ENCODE peak calls at places on chromosome 1, in four cellular contexts. W is HepG2, I is A549, U is K562. G is an unnamed sample.

GRCh38 chr1:39115271-39116110 is 89.0 kb upstream of the MACF1 start:
- DNase-seq in W (no peak), I (no peak), U (peak), G (no peak)

GRCh38 chr1:25257176-25257575 is 9.9 kb upstream of the RSRP1 start:
- DNase-seq in W (no peak), I (no peak), U (no peak), G (no peak)

GRCh38 chr1:156931553-156931952 is 11.1 kb downstream of the LRRC71 start:
- DNase-seq in W (no peak), I (no peak), U (no peak), G (no peak)

GRCh38 chr1:202012544-202013478 is 2.4 kb downstream of the ELF3 start:
- DNase-seq in W (no peak), I (no peak), U (no peak), G (no peak)

GRCh38 chr1:4974981-4975685 is 320.7 kb downstream of the AJAP1 start:
- DNase-seq in W (no peak), I (no peak), U (no peak), G (no peak)

GRCh38 chr1:194233069-194233468 is 1046.7 kb upstream of the B3GALT2 start:
- DNase-seq in W (no peak), I (peak), U (no peak), G (no peak)

GRCh38 chr1:20357796-20358195 is 67.1 kb downstream of the VWA5B1 start:
- DNase-seq in W (no peak), I (no peak), U (no peak), G (no peak)

GRCh38 chr1:158002022-158002629 is 8.7 kb downstream of the KIRREL1 start:
- DNase-seq in W (no peak), I (no peak), U (no peak), G (no peak)

GRCh38 chr1:226603030-226603960 is 54.7 kb downstream of the STUM start:
- DNase-seq in W (no peak), I (no peak), U (no peak), G (no peak)

DNA sequence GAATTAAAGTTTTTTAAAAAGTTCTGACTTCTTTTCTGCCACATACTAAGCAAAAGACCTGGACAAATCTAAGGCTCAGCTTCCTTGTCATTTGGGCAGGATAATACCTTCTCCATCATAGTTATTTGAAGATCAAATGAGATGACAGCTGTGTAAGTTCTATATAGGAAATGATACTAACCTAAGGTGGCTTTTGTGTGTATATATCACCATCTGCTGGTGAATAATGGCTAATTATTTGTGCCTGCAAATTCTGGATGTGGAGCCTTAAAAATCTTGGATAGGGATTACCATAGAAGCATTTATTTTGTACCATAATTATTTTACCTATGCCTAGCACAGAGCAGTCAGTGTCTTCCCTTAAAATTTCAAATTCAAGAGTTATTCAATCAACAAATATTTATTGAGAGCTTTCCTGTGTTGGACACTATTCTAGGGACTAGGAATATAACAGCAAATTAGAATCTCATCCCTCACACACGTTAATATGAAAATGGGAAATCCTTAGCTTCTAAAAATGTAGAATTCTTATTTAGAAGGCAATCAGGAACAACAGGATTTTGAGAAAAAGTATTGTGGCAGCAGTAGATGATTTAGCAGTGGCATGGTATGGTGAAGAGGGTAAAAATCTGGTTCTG is 89.8 kb downstream of the TMEM200B start:
- DNase-seq in W (peak), I (peak), U (peak), G (no peak)
- TF ChIP-seq RNF2 in W (no peak), I (no peak), U (no peak), G (no peak)

GRCh38 chr1:162564762-162565218 is 3.3 kb downstream of the UAP1 start:
- DNase-seq in W (no peak), I (no peak), U (peak), G (no peak)

GRCh38 chr1:162560303-162561036 is 1.1 kb upstream of the UAP1 start:
- DNase-seq in W (peak), I (no peak), U (no peak), G (no peak)

GRCh38 chr1:162562452-162562828 is 918 bp downstream of the UAP1 start:
- DNase-seq in W (peak), I (no peak), U (no peak), G (no peak)

GRCh38 chr1:162561037-162561615 is 396 bp upstream of the UAP1 start:
- DNase-seq in W (peak), I (peak), U (peak), G (peak)

DNA sequence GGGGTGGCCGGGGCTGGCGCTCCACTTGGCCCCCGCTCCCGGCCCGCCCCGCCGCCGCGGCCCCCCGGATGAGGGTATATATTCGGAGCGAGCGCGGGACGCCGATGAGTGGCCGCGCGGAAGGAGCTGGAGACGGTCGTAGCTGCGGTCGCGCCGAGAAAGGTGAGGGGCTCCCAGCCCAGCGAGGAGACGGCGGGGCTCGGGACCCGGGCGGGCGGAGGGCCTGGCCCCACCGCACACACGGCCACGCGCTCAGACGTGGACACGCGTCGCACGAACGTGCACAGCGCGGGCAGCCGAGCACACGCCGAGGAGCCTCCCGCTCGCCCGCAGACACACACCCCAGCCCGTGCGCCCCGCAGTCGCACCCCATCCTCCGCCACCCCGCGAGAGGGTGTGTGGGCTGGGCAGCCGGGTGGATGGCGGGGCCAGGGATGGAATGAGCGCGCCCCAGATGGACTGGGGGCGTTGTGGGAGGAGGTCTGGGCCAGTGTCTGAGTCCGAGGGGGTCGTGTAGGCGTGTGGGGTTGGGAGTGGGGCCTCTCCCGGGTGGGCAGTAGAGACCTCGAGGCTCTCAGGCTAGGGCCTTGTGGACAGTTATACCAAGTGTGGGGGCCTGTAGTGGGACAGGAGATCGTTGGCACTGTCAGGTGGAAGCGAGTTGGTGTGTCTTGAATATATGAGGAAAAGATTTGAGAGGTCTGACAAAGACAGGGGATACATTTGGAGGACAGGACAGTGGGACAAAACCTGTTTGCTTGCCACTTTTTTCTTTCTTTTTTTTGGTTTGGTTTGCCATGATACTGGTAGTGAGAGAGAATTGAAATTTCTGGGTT is at the start of gene UAP1:
- DNase-seq in W (no peak), I (peak), U (no peak), G (no peak)
- TF ChIP-seq RNF2 in W (no peak), I (no peak), U (peak), G (no peak)

GRCh38 chr1:112905420-112906154 is 50.4 kb downstream of the SLC16A1 start:
- DNase-seq in W (no peak), I (no peak), U (no peak), G (no peak)

GRCh38 chr1:112902221-112902620 is 53.8 kb downstream of the SLC16A1 start:
- DNase-seq in W (no peak), I (no peak), U (no peak), G (no peak)

GRCh38 chr1:112904831-112905227 is 51.2 kb downstream of the SLC16A1 start:
- DNase-seq in W (no peak), I (no peak), U (peak), G (peak)

GRCh38 chr1:112906155-112906698 is 49.8 kb downstream of the SLC16A1 start:
- DNase-seq in W (no peak), I (no peak), U (no peak), G (peak)

DNA sequence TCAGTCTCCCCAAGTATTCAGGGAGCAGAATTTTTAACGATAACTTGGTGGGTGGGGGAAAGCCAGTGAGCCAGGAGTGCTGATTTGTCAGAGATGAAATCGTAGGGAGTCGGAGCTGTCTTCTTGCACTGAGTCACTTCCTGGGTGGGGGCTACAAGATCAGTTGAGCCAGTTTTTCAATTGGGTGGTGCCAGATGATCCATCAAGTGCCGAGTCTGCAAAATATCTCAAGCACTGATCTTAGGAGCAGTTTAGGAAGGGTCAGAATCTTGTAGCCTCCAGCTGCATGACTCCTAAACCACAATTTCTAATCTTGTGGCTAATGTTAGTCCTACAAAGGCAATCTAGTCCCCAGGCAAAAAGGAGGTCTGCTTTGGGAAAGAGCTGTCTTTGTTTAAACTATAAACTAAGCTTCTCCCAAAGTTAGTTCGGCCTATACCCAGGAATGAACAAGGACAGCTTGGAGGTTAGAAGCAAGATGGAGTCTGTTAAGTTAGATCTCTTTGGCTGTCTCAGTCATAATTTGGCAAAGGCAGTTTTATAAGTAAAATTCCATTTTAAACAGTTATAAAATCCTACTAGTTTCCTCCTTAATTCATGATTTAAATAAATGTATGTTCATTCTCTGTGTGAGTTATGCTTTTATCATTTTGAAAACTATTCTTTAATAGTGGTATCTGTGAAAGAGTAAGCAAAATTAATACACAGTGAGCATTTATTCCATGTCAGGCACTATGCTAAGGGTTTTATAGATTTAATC is 51.7 kb downstream of the SLC16A1 start:
- DNase-seq in W (no peak), I (no peak), U (peak), G (no peak)
- TF ChIP-seq RNF2 in W (no peak), I (no peak), U (no peak), G (no peak)

DNA sequence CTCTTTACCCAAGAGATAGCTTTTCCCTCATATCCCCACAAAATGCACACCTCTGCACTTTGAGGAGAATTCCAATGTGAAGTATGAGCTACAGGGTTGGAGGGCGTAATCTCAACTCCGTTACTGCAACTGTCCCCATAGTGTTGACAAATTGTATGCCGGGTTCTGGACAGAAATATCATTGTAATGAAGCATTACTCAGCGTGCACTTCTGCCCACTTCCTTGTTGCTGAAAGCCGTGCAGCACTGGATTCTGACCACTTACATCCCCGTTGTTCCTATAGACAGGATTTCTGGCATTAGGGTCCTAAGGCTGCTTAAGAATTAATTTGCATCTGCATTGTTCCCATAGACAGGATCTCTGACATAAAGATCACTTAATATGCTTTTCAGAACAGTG is 205.7 kb downstream of the RHOU start:
- DNase-seq in W (peak), I (no peak), U (no peak), G (no peak)
- TF ChIP-seq RNF2 in W (no peak), I (no peak), U (no peak), G (no peak)

GRCh38 chr1:99173282-99173681 is 91.0 kb upstream of the PLPPR4 start:
- DNase-seq in W (no peak), I (no peak), U (no peak), G (no peak)

GRCh38 chr1:99170516-99170915 is 93.8 kb upstream of the PLPPR4 start:
- DNase-seq in W (no peak), I (peak), U (no peak), G (no peak)

GRCh38 chr1:99176753-99177152 is 87.5 kb upstream of the PLPPR4 start:
- DNase-seq in W (no peak), I (no peak), U (no peak), G (no peak)

GRCh38 chr1:99173900-99174299 is 90.4 kb upstream of the PLPPR4 start:
- DNase-seq in W (no peak), I (no peak), U (no peak), G (no peak)

GRCh38 chr1:99171126-99171813 is 93.0 kb upstream of the PLPPR4 start:
- DNase-seq in W (no peak), I (no peak), U (no peak), G (no peak)
- TF ChIP-seq RNF2 in W (no peak), I (no peak), U (no peak), G (no peak)